ENCODE peak calls at places on chromosomes 11 and 22, in six cellular contexts. One of them, this sample, is unnamed.

GRCh38 chr11:7160814-7161489 is 72.2 kb downstream of the RBMXL2 start:
- DNase-seq in NCI-H460: no peak
- DNase-seq in smooth muscle cell of the brain vasculature: no peak
- DNase-seq in NCI-H1105 treated with DMSO at 0.1 percent for 48 hours: no peak
- DNase-seq in kidney glomerular epithelial cell: no peak
- DNase-seq in endothelial cell: no peak
- DNase-seq in this sample: no peak

GRCh38 chr11:85123752-85124231 is 503.4 kb downstream of the DLG2 start:
- DNase-seq in NCI-H460: no peak
- DNase-seq in endothelial cell: no peak
- DNase-seq in smooth muscle cell of the brain vasculature: no peak
- DNase-seq in NCI-H1105 treated with DMSO at 0.1 percent for 48 hours: no peak
- DNase-seq in kidney glomerular epithelial cell: peak
- DNase-seq in this sample: no peak

GRCh38 chr22:38049812-38050619 is 7.2 kb upstream of the PICK1 start:
- DNase-seq in smooth muscle cell of the brain vasculature: no peak
- DNase-seq in NCI-H1105 treated with DMSO at 0.1 percent for 48 hours: no peak
- DNase-seq in endothelial cell: no peak
- DNase-seq in NCI-H460: no peak
- DNase-seq in kidney glomerular epithelial cell: no peak
- DNase-seq in this sample: no peak

GRCh38 chr22:46108564-46109473 is 41.5 kb upstream of the PPARA start:
- DNase-seq in smooth muscle cell of the brain vasculature: no peak
- DNase-seq in kidney glomerular epithelial cell: peak
- DNase-seq in NCI-H1105 treated with DMSO at 0.1 percent for 48 hours: no peak
- DNase-seq in NCI-H460: no peak
- DNase-seq in endothelial cell: no peak
- DNase-seq in this sample: no peak

GRCh38 chr11:15071556-15072255 is 1.7 kb upstream of the CALCB start:
- DNase-seq in kidney glomerular epithelial cell: no peak
- DNase-seq in NCI-H1105 treated with DMSO at 0.1 percent for 48 hours: no peak
- DNase-seq in endothelial cell: no peak
- DNase-seq in NCI-H460: no peak
- DNase-seq in smooth muscle cell of the brain vasculature: no peak
- DNase-seq in this sample: no peak

GRCh38 chr11:86490582-86490981 is 115.9 kb downstream of the CCDC81 start:
- DNase-seq in kidney glomerular epithelial cell: no peak
- DNase-seq in NCI-H460: no peak
- DNase-seq in endothelial cell: no peak
- DNase-seq in NCI-H1105 treated with DMSO at 0.1 percent for 48 hours: no peak
- DNase-seq in smooth muscle cell of the brain vasculature: no peak
- DNase-seq in this sample: no peak

GRCh38 chr22:27107824-27108223 is 450.4 kb downstream of the MIAT start:
- DNase-seq in kidney glomerular epithelial cell: peak
- DNase-seq in NCI-H1105 treated with DMSO at 0.1 percent for 48 hours: peak
- DNase-seq in endothelial cell: no peak
- DNase-seq in NCI-H460: no peak
- DNase-seq in smooth muscle cell of the brain vasculature: no peak
- DNase-seq in this sample: peak

GRCh38 chr11:10118830-10119229 is 175.2 kb downstream of the SBF2 start:
- DNase-seq in smooth muscle cell of the brain vasculature: no peak
- DNase-seq in kidney glomerular epithelial cell: no peak
- DNase-seq in NCI-H460: no peak
- DNase-seq in endothelial cell: no peak
- DNase-seq in NCI-H1105 treated with DMSO at 0.1 percent for 48 hours: no peak
- DNase-seq in this sample: no peak

GRCh38 chr11:118953265-118953664 is 2.8 kb upstream of the UPK2 start:
- DNase-seq in NCI-H460: no peak
- DNase-seq in kidney glomerular epithelial cell: no peak
- DNase-seq in smooth muscle cell of the brain vasculature: no peak
- DNase-seq in NCI-H1105 treated with DMSO at 0.1 percent for 48 hours: peak
- DNase-seq in endothelial cell: peak
- DNase-seq in this sample: no peak

GRCh38 chr11:112949781-112950575 is 11.2 kb upstream of the NCAM1 start:
- DNase-seq in NCI-H1105 treated with DMSO at 0.1 percent for 48 hours: no peak
- DNase-seq in endothelial cell: no peak
- DNase-seq in smooth muscle cell of the brain vasculature: no peak
- DNase-seq in kidney glomerular epithelial cell: no peak
- DNase-seq in NCI-H460: no peak
- DNase-seq in this sample: no peak

GRCh38 chr11:6315811-6316425 is 4.4 kb downstream of the CAVIN3 start:
- DNase-seq in NCI-H460: peak
- DNase-seq in smooth muscle cell of the brain vasculature: peak
- DNase-seq in kidney glomerular epithelial cell: peak
- DNase-seq in NCI-H1105 treated with DMSO at 0.1 percent for 48 hours: peak
- DNase-seq in endothelial cell: peak
- DNase-seq in this sample: no peak

This sample was measured in keratinocyte.